ENCODE peak calls at places on chromosome 2, in six cellular contexts. I, K, T, V, J and N are unnamed samples.

GRCh38 chr2:43225093-43225787 is 1.2 kb downstream of the ZFP36L2 start:
- DNase-seq in I (peak; percentile 87), K (no peak), T (peak; percentile 79), V (peak; percentile 60), J (peak; percentile 87), N (no peak)

GRCh38 chr2:73893764-73894474 is 1.1 kb downstream of the ACTG2 start:
- DNase-seq in I (no peak), K (no peak), T (no peak), V (no peak), J (no peak), N (no peak)

GRCh38 chr2:11866358-11867335 is 120.2 kb downstream of the LPIN1 start:
- DNase-seq in I (no peak), K (no peak), T (no peak), V (no peak), J (no peak), N (peak; percentile 92)

GRCh38 chr2:10016802-10017258 is 26.5 kb upstream of the KLF11 start:
- DNase-seq in I (no peak), K (no peak), T (no peak), V (no peak), J (no peak), N (no peak)

GRCh38 chr2:17672583-17673317 is 80.9 kb downstream of the SMC6 start:
- DNase-seq in I (peak; percentile 72), K (no peak), T (peak; percentile 28), V (no peak), J (peak; percentile 30), N (no peak)

GRCh38 chr2:136164377-136164776 is 46.4 kb upstream of the CXCR4 start:
- DNase-seq in I (no peak), K (no peak), T (no peak), V (no peak), J (no peak), N (no peak)

GRCh38 chr2:85875613-85876012 is 13.2 kb downstream of the ST3GAL5 start:
- DNase-seq in I (no peak), K (no peak), T (no peak), V (no peak), J (no peak), N (no peak)

GRCh38 chr2:211724933-211725332 is 813.7 kb downstream of the ERBB4 start:
- DNase-seq in I (no peak), K (no peak), T (no peak), V (no peak), J (no peak), N (no peak)

GRCh38 chr2:239983004-239983778 is 42.0 kb downstream of the NDUFA10 start:
- DNase-seq in I (no peak), K (no peak), T (no peak), V (no peak), J (no peak), N (no peak)